ENCODE peak calls at places on chromosomes 2 and 18, in six cellular contexts. M, A, E, T, C and F are unnamed samples.

GRCh38 chr2:175304541-175304940 is 123.0 kb upstream of the ATP5MC3 start:
- DNase-seq in C (no peak), E (no peak), T (no peak), A (no peak), M (no peak), F (no peak)

GRCh38 chr2:215553946-215554345 is 118.1 kb upstream of the FN1 start:
- DNase-seq in A (no peak), T (no peak), M (no peak), E (peak), C (no peak), F (no peak)

GRCh38 chr18:12879840-12880531 is 4.1 kb downstream of the PTPN2 start:
- DNase-seq in M (no peak), T (no peak), A (no peak), C (no peak), E (no peak), F (no peak)

GRCh38 chr18:63994783-63995399 is 25.0 kb downstream of the SERPINB8 start:
- DNase-seq in T (peak), A (peak), E (peak), C (no peak), M (no peak), F (no peak)

GRCh38 chr2:171297951-171298350 is 135.8 kb downstream of the METTL8 start:
- DNase-seq in A (no peak), M (no peak), E (no peak), T (no peak), C (no peak), F (no peak)

GRCh38 chr18:69002233-69002632 is 204.4 kb downstream of the CCDC102B start:
- DNase-seq in E (peak), M (no peak), T (no peak), A (peak), C (no peak), F (no peak)

GRCh38 chr18:34491719-34492118 is 218.4 kb upstream of the DTNA start:
- DNase-seq in T (no peak), M (no peak), E (no peak), A (no peak), C (no peak), F (no peak)

GRCh38 chr2:105431367-105432088 is 32.7 kb upstream of the FHL2 start:
- DNase-seq in M (peak), A (peak), T (no peak), E (no peak), C (peak), F (no peak)